ENCODE peak calls at places on chromosome 14, in ten cellular contexts. W is H54, P is NCI-H1694 treated with DMSO at 0.1 percent for 48 hours, M is sigmoid colon, R is NCI-H187 treated with DMSO at 0.1 percent for 48 hours, H is glutamatergic neuron, G is mesendoderm, B is NCI-H1417, T is RWPE1, D is caudate nucleus. O is an unnamed sample.
A peak's percentile ranks its signal among the peaks of the same experiment; 100 is the strongest.

GRCh38 chr14:103633391-103633790 is 4.4 kb downstream of the KLC1 start:
- DNase-seq in W (no peak), B (no peak), T (no peak), G (no peak), D (no peak), H (no peak), M (no peak), P (no peak), R (no peak), O (no peak)

GRCh38 chr14:69129264-69129880 is 23.5 kb downstream of the DCAF5 start:
- DNase-seq in P (peak; percentile 91), R (peak; percentile 54), G (peak; percentile 92), T (peak; percentile 80), W (peak; percentile 34), M (peak; percentile 89), H (peak; percentile 68), B (peak; percentile 82), D (no peak), O (peak; percentile 51)

GRCh38 chr14:104993306-104993705 is 7.7 kb downstream of the CLBA1 start:
- DNase-seq in B (no peak), R (no peak), G (no peak), W (no peak), M (no peak), H (no peak), T (no peak), D (no peak), P (peak; percentile 87), O (no peak)

GRCh38 chr14:58718226-58718625 is 80.5 kb downstream of the DACT1 start:
- DNase-seq in D (no peak), T (no peak), W (no peak), H (no peak), P (no peak), M (no peak), G (no peak), R (no peak), B (no peak), O (no peak)

GRCh38 chr14:105064721-105065143 is 498 bp downstream of the GPR132 start:
- DNase-seq in G (no peak), W (peak; percentile 71), M (peak; percentile 67), B (no peak), R (no peak), H (no peak), D (no peak), P (no peak), T (no peak), O (no peak)

GRCh38 chr14:86723254-86723624 is 1193.3 kb downstream of the FLRT2 start:
- DNase-seq in H (no peak), D (no peak), G (peak; percentile 67), B (no peak), T (no peak), W (no peak), P (no peak), M (no peak), R (no peak), O (no peak)

GRCh38 chr14:102554835-102555819 is 37.3 kb upstream of the RCOR1 start:
- DNase-seq in G (peak; percentile 88), B (peak; percentile 37), D (no peak), P (no peak), R (no peak), T (no peak), W (no peak), H (peak; percentile 66), M (no peak), O (peak; percentile 5)

GRCh38 chr14:33165144-33165925 is 226.7 kb downstream of the NPAS3 start:
- DNase-seq in D (no peak), M (no peak), G (peak; percentile 68), W (peak; percentile 12), B (no peak), P (no peak), R (no peak), T (no peak), H (no peak), O (no peak)

GRCh38 chr14:87934185-87934584 is 58.8 kb downstream of the GALC start:
- DNase-seq in W (no peak), R (no peak), P (no peak), G (no peak), B (peak; percentile 32), H (no peak), M (no peak), T (no peak), D (no peak), O (no peak)

GRCh38 chr14:20387577-20387976 is 25.7 kb downstream of the TEP1 start:
- DNase-seq in B (no peak), G (peak; percentile 34), T (no peak), H (no peak), W (no peak), D (no peak), M (no peak), R (no peak), P (no peak), O (no peak)

O was measured in DMS153.